ENCODE peak calls at places on chromosomes 5 and 9, in seven cellular contexts. F, B, D, W, G, N and M are unnamed samples.
A peak's percentile ranks its signal among the peaks of the same experiment; 100 is the strongest.

GRCh38 chr9:37399336-37399735 is 23.2 kb upstream of the GRHPR start:
- DNase-seq in F (no peak), B (no peak), D (no peak), W (no peak), G (no peak), N (no peak), M (no peak)

GRCh38 chr5:117594165-117594564 is 1019.5 kb upstream of the SEMA6A start:
- DNase-seq in F (peak; percentile 2), B (no peak), D (no peak), W (no peak), G (no peak), N (no peak), M (no peak)

GRCh38 chr9:27413507-27414214 is 110.4 kb upstream of the IFNK start:
- DNase-seq in F (no peak), B (no peak), D (no peak), W (no peak), G (no peak), N (no peak), M (no peak)

GRCh38 chr9:80842383-80842782 is 847.0 kb downstream of the TLE1 start:
- DNase-seq in F (no peak), B (no peak), D (peak; percentile 8), W (no peak), G (no peak), N (no peak), M (no peak)

GRCh38 chr5:133247881-133248642 is 196.2 kb downstream of the HSPA4 start:
- DNase-seq in F (peak; percentile 89), B (peak; percentile 46), D (no peak), W (no peak), G (peak; percentile 60), N (no peak), M (no peak)

GRCh38 chr9:117278656-117279055 is 136.2 kb downstream of the ASTN2 start:
- DNase-seq in F (no peak), B (no peak), D (no peak), W (no peak), G (no peak), N (no peak), M (no peak)

GRCh38 chr5:1521671-1522600 is 1.8 kb downstream of the LPCAT1 start:
- DNase-seq in F (peak; percentile 66), B (no peak), D (peak; percentile 70), W (no peak), G (no peak), N (peak; percentile 80), M (peak; percentile 74)

GRCh38 chr9:121324755-121325154 is 45.3 kb downstream of the STOM start:
- DNase-seq in F (no peak), B (no peak), D (no peak), W (no peak), G (no peak), N (no peak), M (no peak)

GRCh38 chr5:91171322-91171721 is 211.8 kb downstream of the ARRDC3 start:
- DNase-seq in F (no peak), B (no peak), D (no peak), W (no peak), G (no peak), N (no peak), M (no peak)

GRCh38 chr5:142290574-142291299 is 34.1 kb downstream of the SPRY4 start:
- DNase-seq in F (peak; percentile 95), B (no peak), D (peak; percentile 56), W (no peak), G (no peak), N (peak; percentile 64), M (no peak)

DNA sequence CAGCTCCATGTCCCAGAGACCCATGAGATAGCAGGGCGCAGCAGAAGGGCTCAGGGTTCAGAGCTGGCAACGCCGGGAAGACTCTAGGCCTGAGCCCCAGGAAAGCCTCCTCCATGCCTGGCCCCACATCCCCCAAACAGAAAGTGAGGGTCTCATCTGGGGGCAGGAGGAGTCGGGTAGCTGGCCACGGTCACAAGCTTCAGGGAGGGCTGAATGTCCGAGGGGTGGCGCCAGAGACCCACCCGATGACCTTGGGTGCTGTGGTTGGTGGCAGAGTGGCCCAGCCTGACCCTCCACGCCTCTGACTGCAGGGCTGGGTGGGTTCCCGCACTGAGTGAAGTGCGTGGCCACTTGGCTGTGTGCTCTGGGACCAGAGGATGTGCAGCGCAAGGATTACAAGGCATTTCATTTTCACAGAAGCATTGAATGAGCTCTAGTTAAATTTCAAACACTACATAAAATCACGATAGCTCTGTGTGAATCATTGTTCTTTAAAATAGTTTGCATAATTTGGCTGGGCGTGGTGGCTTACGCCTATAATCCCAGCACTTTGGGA is 3.0 kb downstream of the C8G start:
- DNase-seq in F (peak; percentile 69), B (no peak), D (no peak), W (no peak), G (peak; percentile 35), N (peak; percentile 36), M (peak; percentile 81)
- H3K9ac ChIP-seq in F (no peak overlapping the region), B (peak overlapping the region; percentile 37), D (no peak overlapping the region), W (no peak overlapping the region), G (peak overlapping the region; percentile 53), N (no peak overlapping the region), M (no peak overlapping the region)

DNA sequence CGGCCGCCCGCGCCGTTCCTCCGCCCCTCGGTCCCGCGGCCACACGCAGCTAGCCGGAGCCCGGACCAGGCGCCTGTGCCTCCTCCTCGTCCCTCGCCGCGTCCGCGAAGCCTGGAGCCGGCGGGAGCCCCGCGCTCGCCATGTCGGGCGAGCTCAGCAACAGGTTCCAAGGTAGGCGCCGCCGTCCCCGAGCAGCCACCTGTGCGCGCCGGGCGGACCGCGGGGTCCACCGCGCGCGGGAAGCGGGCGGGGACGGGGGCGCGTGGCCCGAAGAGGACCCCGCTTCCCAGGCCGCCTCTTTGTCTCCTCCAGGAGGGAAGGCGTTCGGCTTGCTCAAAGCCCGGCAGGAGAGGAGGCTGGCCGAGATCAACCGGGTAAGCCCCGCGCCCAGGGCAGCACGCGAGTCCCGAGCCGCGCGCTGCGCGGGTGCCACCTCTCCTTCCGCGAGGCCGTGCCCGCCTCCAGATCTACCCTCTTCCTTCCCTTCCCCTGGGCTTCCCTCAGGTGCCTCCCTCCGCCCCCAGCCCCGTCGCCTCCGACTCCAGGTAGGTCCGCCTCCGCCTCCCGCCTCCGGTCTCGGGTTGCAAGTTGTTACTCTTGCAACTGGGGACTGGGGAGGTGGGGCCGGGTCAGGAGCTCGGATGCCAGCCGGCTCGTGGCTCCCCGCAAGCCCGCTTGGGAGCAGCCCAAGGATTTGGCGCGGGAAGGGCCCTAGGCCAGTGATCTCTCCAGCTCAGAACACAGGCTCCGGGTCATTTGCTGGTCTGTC is at the start of gene AIF1L:
- DNase-seq in F (peak; percentile 93), B (peak; percentile 54), D (no peak), W (no peak), G (peak; percentile 29), N (peak; percentile 62), M (peak; percentile 93)
- H3K4me3 ChIP-seq in F (peak within 1 kb of the TSS; percentile 84), B (peak within 1 kb of the TSS; percentile 91), D (peak within 1 kb of the TSS; percentile 48), W (no peak within 1 kb of the TSS), G (peak within 1 kb of the TSS; percentile 71), N (peak within 1 kb of the TSS; percentile 73), M (peak within 1 kb of the TSS; percentile 43)

GRCh38 chr5:172706796-172707195 is 64.2 kb downstream of the DUSP1 start:
- DNase-seq in F (no peak), B (no peak), D (no peak), W (no peak), G (no peak), N (no peak), M (peak; percentile 53)
- H3K9ac ChIP-seq in F (no peak overlapping the region), B (no peak overlapping the region), D (no peak overlapping the region), W (no peak overlapping the region), G (no peak overlapping the region), N (no peak overlapping the region), M (no peak overlapping the region)

DNA sequence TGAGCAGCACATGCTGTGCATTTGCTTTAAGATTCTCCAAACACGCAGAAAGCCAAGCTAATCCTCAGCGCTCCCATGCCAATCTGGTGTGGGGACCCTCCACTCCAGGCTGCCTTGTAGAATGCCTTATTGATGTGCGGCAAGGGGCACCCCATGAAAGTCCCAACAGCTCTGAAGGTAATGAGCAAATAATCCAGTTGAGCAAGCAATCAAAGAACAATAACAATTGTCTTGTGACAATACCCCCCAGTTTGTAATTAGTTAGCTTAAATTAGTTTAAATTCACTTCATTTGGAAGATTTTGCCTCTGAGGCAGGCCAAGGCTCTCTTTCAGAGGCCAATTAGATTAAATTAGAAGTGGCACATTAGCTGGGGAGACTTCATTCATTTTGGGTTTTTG is 17.7 kb upstream of the FBP1 start:
- DNase-seq in F (no peak), B (peak; percentile 67), D (no peak), W (no peak), G (no peak), N (no peak), M (no peak)
- H3K4me3 ChIP-seq in F (no peak overlapping the region), B (no peak overlapping the region), D (no peak overlapping the region), W (no peak overlapping the region), G (no peak overlapping the region), N (no peak overlapping the region), M (no peak overlapping the region)

DNA sequence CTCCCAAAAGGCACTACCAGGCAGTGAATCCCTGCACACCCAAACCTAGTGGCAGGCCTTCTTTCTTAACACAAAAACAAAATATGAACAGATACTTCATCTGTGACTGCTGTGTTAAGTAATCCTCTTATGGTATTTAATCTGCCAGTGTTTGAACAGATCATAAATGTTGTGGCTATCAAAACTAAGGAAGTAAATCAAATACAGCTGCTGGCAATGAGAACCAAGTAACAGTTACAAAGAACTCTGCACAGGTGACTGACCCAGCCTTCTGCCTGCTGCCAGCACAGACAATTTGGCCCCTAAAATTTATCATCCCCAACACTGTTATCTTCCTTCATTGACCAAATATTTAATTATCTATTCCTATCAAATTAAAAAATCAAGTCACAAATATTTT is 78.0 kb downstream of the GNAQ start:
- DNase-seq in F (no peak), B (no peak), D (no peak), W (no peak), G (no peak), N (no peak), M (no peak)
- H3K9ac ChIP-seq in F (no peak overlapping the region), B (no peak overlapping the region), D (no peak overlapping the region), W (no peak overlapping the region), G (no peak overlapping the region), N (no peak overlapping the region), M (no peak overlapping the region)

DNA sequence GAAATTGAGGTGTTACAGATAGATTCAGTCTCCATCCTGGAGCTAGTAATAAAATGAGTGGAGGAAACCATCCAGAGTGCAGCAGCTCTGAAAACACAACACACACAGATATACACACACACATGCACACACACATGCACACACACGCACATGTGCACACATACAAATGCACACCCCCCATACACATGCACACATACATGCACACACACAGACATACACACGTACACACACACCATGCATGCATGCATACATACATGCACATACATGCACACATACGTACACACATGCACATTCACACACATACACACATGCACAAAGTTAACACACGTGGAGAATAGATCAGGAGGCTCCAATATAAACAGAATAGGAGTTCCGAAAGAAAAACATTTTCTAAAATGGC is 21.0 kb upstream of the OBP2B start:
- DNase-seq in F (no peak), B (no peak), D (no peak), W (no peak), G (no peak), N (no peak), M (no peak)
- H3K4me3 ChIP-seq in F (no peak overlapping the region), B (peak overlapping the region; percentile 65), D (no peak overlapping the region), W (no peak overlapping the region), G (no peak overlapping the region), N (no peak overlapping the region), M (no peak overlapping the region)

GRCh38 chr5:32769711-32770110 is 58.6 kb downstream of the NPR3 start:
- DNase-seq in F (no peak), B (no peak), D (no peak), W (no peak), G (no peak), N (no peak), M (no peak)
- H3K9ac ChIP-seq in F (no peak overlapping the region), B (no peak overlapping the region), D (no peak overlapping the region), W (no peak overlapping the region), G (no peak overlapping the region), N (no peak overlapping the region), M (no peak overlapping the region)

GRCh38 chr5:111928501-111928900 is 171.5 kb upstream of the NREP start:
- DNase-seq in F (no peak), B (no peak), D (peak; percentile 8), W (no peak), G (no peak), N (no peak), M (no peak)
- H3K4me3 ChIP-seq in F (no peak overlapping the region), B (no peak overlapping the region), D (no peak overlapping the region), W (no peak overlapping the region), G (no peak overlapping the region), N (no peak overlapping the region), M (no peak overlapping the region)